ENCODE peak calls at places on chromosomes 3 and 15, in seven cellular contexts. U is pancreas; R is spleen; L is psoas muscle; M is fibroblast of lung; Z is CD8-positive, alpha-beta T cell; W is fibroblast of the aortic adventitia. Y is an unnamed sample.

GRCh38 chr3:149375824-149376196 is 1.6 kb downstream of the TM4SF1 start:
- DNase-seq in U (no peak), R (no peak), L (no peak), M (no peak), Z (no peak), W (no peak), Y (no peak)

GRCh38 chr15:31511707-31512310 is 185.2 kb downstream of the KLF13 start:
- DNase-seq in U (no peak), R (no peak), L (no peak), M (no peak), Z (no peak), W (no peak), Y (no peak)

GRCh38 chr3:99176169-99176964 is 274.9 kb upstream of the DCBLD2 start:
- DNase-seq in U (no peak), R (no peak), L (no peak), M (peak), Z (no peak), W (no peak), Y (no peak)

GRCh38 chr3:58175429-58176184 is 35.2 kb downstream of the DNASE1L3 start:
- DNase-seq in U (peak), R (peak), L (no peak), M (no peak), Z (no peak), W (peak), Y (peak)

GRCh38 chr15:84755736-84756527 is 7.5 kb downstream of the ZNF592 start:
- DNase-seq in U (no peak), R (no peak), L (no peak), M (no peak), Z (no peak), W (no peak), Y (no peak)

GRCh38 chr15:50138391-50138790 is 19.4 kb upstream of the ATP8B4 start:
- DNase-seq in U (no peak), R (no peak), L (no peak), M (peak), Z (no peak), W (no peak), Y (peak)

GRCh38 chr3:73435055-73435454 is 189.7 kb downstream of the PDZRN3 start:
- DNase-seq in U (no peak), R (no peak), L (no peak), M (no peak), Z (no peak), W (no peak), Y (no peak)

GRCh38 chr3:100463646-100464155 is 28.7 kb upstream of the TMEM45A start:
- DNase-seq in U (no peak), R (no peak), L (no peak), M (no peak), Z (no peak), W (no peak), Y (no peak)

GRCh38 chr3:138774529-138775253 is 60.0 kb downstream of the PIK3CB start:
- DNase-seq in U (peak), R (no peak), L (no peak), M (peak), Z (no peak), W (peak), Y (peak)

DNA sequence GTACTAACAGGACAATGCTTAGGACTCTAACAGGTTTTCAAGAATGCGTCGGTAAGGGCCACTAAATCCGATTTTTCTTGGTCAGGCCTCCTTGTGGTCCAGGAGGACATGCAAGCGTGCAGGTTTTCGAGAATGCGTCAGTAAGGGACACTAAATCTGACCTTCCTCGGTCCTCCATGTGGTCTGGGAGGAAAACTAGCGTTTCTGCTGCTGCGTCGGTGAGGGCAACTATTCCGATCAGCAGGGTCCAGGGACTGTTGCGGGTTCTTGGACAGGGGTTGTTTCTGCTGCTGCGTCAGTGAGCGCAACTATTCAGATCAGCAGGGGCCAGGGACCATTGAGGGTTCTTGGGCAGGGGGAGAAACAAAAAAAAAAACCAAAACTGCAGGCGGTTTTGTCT is 7.8 kb upstream of the UBP1 start:
- DNase-seq in U (no peak), R (no peak), L (no peak), M (no peak), Z (no peak), W (no peak), Y (no peak)
- H3K4me3 ChIP-seq in U (no peak), R (no peak), L (no peak), M (no peak), Z (no peak), W (no peak), Y (no peak)

DNA sequence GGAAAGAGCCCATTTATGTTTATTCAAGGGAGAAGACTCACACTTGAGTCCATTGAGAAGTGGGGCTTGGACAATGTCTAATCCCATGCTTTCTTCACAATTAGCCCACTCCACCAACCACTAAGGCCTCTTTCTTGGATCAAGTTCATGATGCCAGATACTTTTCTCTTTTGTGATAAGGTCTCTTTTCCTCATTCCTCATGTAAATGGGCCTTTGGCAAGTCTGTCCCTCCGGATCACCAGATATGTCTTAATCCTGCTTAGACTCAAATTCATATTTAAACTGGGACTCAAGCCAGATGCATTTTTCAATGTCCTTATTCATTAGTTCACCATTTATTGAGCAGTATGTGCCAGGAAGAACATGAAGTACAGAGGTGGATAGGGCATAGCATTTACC is 671.1 kb downstream of the TBL1XR1 start:
- DNase-seq in U (no peak), R (no peak), L (no peak), M (no peak), Z (no peak), W (no peak), Y (no peak)
- TF ChIP-seq CTCF in U (no peak), R (no peak), L (no peak), M (no peak), Z (no peak), W (no peak), Y (no peak)

DNA sequence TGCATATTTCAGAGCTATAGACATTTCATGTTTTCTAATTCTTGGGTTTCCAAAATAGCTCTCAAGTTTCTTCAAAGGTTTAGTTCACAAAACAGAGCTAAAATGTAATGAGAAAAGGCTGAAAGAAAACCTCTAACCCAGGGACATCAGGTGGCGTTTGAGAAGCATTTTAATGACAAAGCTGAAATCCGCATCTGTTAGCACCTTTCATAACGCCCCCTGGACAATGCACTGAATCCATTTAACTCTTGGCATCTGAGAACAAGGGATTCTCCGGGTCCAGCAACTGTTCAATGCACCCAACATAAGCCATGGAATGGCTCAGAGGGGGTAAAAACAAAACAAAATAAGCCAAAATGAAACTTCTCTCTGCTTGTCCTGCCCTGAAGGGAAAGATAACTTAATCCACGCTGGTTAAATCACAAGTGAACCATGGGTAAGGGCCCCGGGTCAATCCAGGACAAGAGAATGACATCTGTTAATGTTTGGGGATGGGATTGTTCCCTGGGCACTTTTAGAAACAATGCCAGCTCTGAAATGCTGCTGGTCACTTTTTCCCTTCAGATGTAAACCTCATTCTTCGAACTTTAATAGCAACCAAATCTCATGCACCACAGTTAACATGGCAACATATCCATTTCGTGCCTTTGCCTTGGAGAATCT is 466.2 kb upstream of the ADAMTS9 start:
- DNase-seq in U (no peak), R (no peak), L (no peak), M (no peak), Z (no peak), W (no peak), Y (peak)
- H3K4me3 ChIP-seq in U (no peak), R (no peak), L (no peak), M (no peak), Z (no peak), W (no peak), Y (no peak)

GRCh38 chr15:47194718-47195117 is 522.6 kb upstream of the SEMA6D start:
- DNase-seq in U (no peak), R (no peak), L (no peak), M (peak), Z (no peak), W (peak), Y (peak)
- TF ChIP-seq CTCF in U (no peak), R (no peak), L (peak), M (peak), Z (no peak), W (peak), Y (peak)

DNA sequence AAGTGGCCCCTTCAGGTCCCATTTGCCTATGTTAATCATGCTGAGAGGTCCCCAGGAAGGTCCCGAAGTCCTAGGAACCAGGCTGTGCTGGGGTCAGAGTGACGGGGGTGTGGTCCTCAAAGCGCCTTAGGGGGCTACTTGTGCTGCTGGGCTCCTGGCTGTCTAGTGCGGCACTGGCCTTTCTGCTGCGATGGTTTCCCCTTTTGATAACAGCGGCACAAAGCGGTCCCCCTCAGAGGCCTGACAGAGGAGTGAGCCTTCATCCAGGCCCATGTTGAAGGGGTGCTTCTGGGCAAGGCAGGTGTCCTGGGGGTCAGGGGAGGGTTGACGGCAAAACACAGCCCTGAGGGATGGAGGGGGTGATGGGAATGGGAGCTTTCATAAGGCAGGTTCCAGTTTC is 68.8 kb downstream of the HMCES start:
- DNase-seq in U (no peak), R (no peak), L (no peak), M (no peak), Z (no peak), W (no peak), Y (no peak)
- H3K4me3 ChIP-seq in U (no peak), R (no peak), L (no peak), M (no peak), Z (no peak), W (no peak), Y (no peak)

Y was measured in choroid plexus epithelial cell.